ENCODE peak calls at places on chromosome 7, in six cellular contexts. G is IMR-90, A is trophoblast cell, E is H9, O is neuronal stem cell, M is H1. X is an unnamed sample.

GRCh38 chr7:91800389-91800788 is 80.1 kb downstream of the MTERF1 start:
- DNase-seq in A (no peak), G (no peak), E (no peak), M (no peak), O (no peak), X (no peak)

GRCh38 chr7:1458676-1459511 is at the start of gene MICALL2:
- DNase-seq in A (peak), E (no peak), O (no peak), G (peak), M (no peak), X (peak)

GRCh38 chr7:123916240-123916724 is 8.8 kb upstream of the SPAM1 start:
- DNase-seq in E (peak), M (peak), O (peak), A (peak), G (peak), X (peak)

GRCh38 chr7:107660381-107661080 is at the start of gene SLC26A4:
- DNase-seq in A (peak), M (no peak), E (no peak), O (peak), G (no peak), X (no peak)

GRCh38 chr7:90412458-90413184 is 9.4 kb downstream of the CLDN12 start:
- DNase-seq in E (peak), M (no peak), G (no peak), A (peak), O (no peak), X (no peak)

GRCh38 chr7:82050792-82051191 is 280.9 kb upstream of the HGF start:
- DNase-seq in G (peak), M (no peak), E (no peak), O (no peak), A (peak), X (peak)

GRCh38 chr7:43921423-43921822 is 4.8 kb upstream of the UBE2D4 start:
- DNase-seq in O (no peak), E (no peak), M (no peak), G (no peak), A (no peak), X (no peak)

GRCh38 chr7:101124376-101125056 is 2.4 kb upstream of the SERPINE1 start:
- DNase-seq in M (no peak), O (no peak), G (peak), A (peak), E (no peak), X (peak)

GRCh38 chr7:85634951-85635350 is 448.1 kb upstream of the SEMA3D start:
- DNase-seq in M (no peak), A (peak), G (no peak), E (no peak), O (no peak), X (no peak)

GRCh38 chr7:72751978-72752377 is 76.0 kb downstream of the TYW1B start:
- DNase-seq in G (no peak), O (no peak), M (peak), A (no peak), E (peak), X (peak)

GRCh38 chr7:122886357-122887081 is at the start of gene CADPS2:
- DNase-seq in O (peak), M (peak), G (peak), E (peak), A (peak), X (peak)

GRCh38 chr7:100568936-100569844 is 4.5 kb downstream of the SAP25 start:
- DNase-seq in O (peak), M (peak), G (no peak), A (peak), E (peak), X (peak)

GRCh38 chr7:151761256-151761655 is 115.7 kb downstream of the PRKAG2 start:
- DNase-seq in A (peak), O (no peak), M (no peak), E (no peak), G (no peak), X (no peak)

GRCh38 chr7:40499718-40500117 is 364.9 kb downstream of the SUGCT start:
- DNase-seq in E (no peak), G (no peak), A (no peak), M (no peak), O (no peak), X (no peak)

GRCh38 chr7:64630496-64630895 is 35.4 kb upstream of the ZNF107 start:
- DNase-seq in M (no peak), G (peak), A (peak), E (no peak), O (no peak), X (no peak)

GRCh38 chr7:67105382-67105781 is 108.7 kb downstream of the TYW1 start:
- DNase-seq in O (no peak), G (peak), A (no peak), E (no peak), M (no peak), X (peak)

GRCh38 chr7:149317986-149318672 is 56.1 kb downstream of the ZNF783 start:
- DNase-seq in G (no peak), E (peak), A (peak), O (no peak), M (peak), X (no peak)

GRCh38 chr7:22942191-22942590 is 71.7 kb downstream of the HYCC1 start:
- DNase-seq in E (no peak), M (no peak), G (no peak), A (peak), O (no peak), X (no peak)

GRCh38 chr7:105786520-105786919 is 89.9 kb downstream of the ATXN7L1 start:
- DNase-seq in E (no peak), O (no peak), M (no peak), G (no peak), A (no peak), X (no peak)

GRCh38 chr7:102898532-102898859 is 14.3 kb upstream of the LRRC17 start:
- DNase-seq in G (no peak), A (no peak), E (no peak), O (no peak), M (no peak), X (no peak)

GRCh38 chr7:46764100-46764941 is 817.6 kb downstream of the TNS3 start:
- DNase-seq in A (no peak), E (no peak), G (peak), M (no peak), O (no peak), X (peak)

GRCh38 chr7:33854178-33854577 is 51.2 kb upstream of the BMPER start:
- DNase-seq in A (no peak), O (no peak), G (peak), E (no peak), M (no peak), X (peak)

DNA sequence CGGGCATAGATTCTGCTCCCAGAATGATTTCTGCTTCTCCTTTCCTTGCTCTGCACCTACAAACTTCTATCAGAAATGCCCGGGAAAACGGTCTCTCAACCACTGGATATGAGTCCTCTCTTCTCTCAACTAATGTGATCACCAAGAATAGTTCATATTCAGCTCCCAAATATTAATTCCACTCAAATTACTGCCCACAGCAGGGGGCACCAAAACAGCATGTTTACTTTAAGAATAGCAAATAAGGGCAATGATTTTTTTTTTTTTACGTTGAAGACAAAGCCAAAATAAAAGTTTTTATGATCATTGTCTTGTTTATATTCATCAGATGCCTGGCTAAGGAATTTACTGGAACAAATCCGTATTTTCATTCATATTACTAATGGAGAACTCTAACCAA is 94.9 kb upstream of the PRSS1 start:
- DNase-seq in M (no peak), A (peak), E (no peak), G (no peak), O (no peak), X (no peak)
- H4K91ac ChIP-seq in M (no peak), A (no peak), E (no peak), G (no peak), O (no peak), X (no peak)

GRCh38 chr7:19116121-19117080 is 1.0 kb downstream of the TWIST1 start:
- DNase-seq in G (peak), E (peak), A (no peak), M (no peak), O (peak), X (peak)
- H3K9ac ChIP-seq in G (peak), E (no peak), A (no peak), M (no peak), O (peak), X (peak)

GRCh38 chr7:2826806-2827205 is 17.3 kb downstream of the GNA12 start:
- DNase-seq in G (no peak), M (no peak), A (no peak), O (no peak), E (no peak), X (no peak)

GRCh38 chr7:2825595-2826227 is 18.4 kb downstream of the GNA12 start:
- DNase-seq in E (no peak), M (no peak), A (peak), G (peak), O (no peak), X (peak)

GRCh38 chr7:2823124-2823523 is 21.0 kb downstream of the GNA12 start:
- DNase-seq in A (no peak), G (no peak), O (no peak), E (no peak), M (no peak), X (no peak)

GRCh38 chr7:2824026-2824677 is 20.0 kb downstream of the GNA12 start:
- DNase-seq in M (no peak), G (no peak), A (no peak), E (no peak), O (no peak), X (no peak)

DNA sequence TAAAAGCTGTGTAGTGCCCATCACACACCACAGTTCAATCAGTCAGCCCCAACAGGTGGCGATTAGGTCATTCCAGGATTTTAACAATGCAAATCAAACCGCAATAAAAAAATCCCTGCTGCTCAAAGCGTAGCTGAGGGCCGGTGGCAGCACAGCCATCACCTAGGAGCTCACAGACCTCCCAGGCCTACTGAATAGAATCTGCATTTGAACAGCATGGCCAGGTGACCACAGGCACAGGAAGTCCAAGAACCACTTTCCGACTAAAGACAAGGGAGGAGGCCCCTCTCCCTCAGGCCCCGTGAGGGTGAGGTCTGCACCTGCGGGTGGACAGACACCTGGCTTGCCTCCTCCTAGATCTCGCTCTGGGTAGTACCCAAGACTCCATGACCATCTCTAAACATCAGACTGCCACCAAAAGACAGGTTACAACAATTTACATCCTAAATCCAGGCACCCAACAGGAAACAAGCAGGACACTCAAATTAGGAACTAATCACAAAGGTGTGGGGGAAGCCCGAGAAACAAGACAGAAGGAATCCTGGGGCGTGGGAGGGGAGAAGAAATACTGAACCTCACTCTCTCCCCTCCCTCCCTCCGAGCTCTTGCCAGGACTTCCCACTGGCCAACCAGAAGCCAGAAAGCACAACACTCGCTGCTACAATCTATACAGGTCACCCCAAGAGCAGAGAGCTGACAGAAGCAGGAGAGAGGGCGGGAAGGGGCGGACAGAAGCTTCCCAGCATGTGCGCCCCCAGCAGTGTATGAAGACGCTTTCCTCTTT is 19.2 kb downstream of the GNA12 start:
- DNase-seq in M (peak), G (peak), A (no peak), E (peak), O (no peak), X (no peak)
- H4K8ac ChIP-seq in M (no peak), G (peak), A (peak), E (no peak), O (no peak), X (peak)

DNA sequence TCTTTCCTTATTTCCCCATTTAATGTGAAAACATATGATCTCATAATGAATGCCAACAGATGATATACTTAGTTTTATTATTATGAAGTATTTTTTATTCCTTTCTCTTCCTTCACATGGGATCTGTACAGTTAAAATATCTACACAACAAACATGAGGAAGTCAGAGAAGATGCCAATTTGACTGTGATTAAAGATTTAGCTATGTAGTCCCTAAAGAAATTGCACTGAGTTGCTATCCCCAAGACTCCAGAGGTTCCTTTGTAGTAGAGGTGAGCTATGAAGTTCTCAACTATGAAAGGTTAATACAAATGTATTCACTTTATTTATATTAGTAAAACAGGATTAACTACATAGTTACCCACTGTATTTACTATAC is 60.6 kb upstream of the LRRN3 start:
- DNase-seq in E (no peak), A (no peak), M (no peak), O (no peak), G (no peak), X (no peak)
- H4K91ac ChIP-seq in E (no peak), A (no peak), M (no peak), O (no peak), G (no peak), X (no peak)

DNA sequence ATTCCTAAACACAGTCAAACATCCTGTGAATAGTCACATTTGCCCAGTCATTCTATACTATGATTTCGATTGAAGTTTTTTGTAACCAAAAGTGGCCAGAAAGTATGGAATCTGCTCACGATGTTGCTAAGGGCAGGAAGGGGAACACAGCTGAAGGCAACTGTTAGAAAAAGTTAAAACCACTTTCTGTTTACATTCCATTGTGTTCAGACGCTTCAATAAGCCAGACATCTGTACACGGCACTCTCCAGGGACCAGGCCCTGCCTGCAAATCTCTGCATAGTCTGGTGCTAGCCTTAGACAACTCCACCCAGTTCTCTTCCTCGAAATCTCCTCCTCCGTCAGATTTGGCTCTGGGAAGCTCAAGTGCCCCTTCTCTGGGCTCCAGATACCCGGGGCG is 17.0 kb upstream of the TMEM120A start:
- DNase-seq in A (peak), O (no peak), E (no peak), M (no peak), G (peak), X (peak)
- H3K9ac ChIP-seq in A (no peak), O (no peak), E (no peak), M (no peak), G (no peak), X (peak)

GRCh38 chr7:76292206-76292573 is 10.3 kb upstream of the HSPB1 start:
- DNase-seq in A (peak), M (no peak), E (no peak), O (no peak), G (no peak), X (peak)
- H4K8ac ChIP-seq in A (peak), M (no peak), E (no peak), O (no peak), G (peak), X (peak)

GRCh38 chr7:130299909-130300308 is 6.9 kb downstream of the CPA4 start:
- DNase-seq in G (no peak), A (no peak), M (no peak), E (no peak), O (no peak), X (no peak)
- H4K91ac ChIP-seq in G (peak), A (no peak), M (no peak), E (no peak), O (no peak), X (no peak)

GRCh38 chr7:20270371-20270770 is 53.2 kb upstream of the MACC1 start:
- DNase-seq in O (no peak), E (no peak), A (no peak), G (no peak), M (no peak), X (no peak)
- H3K9ac ChIP-seq in O (no peak), E (no peak), A (no peak), G (no peak), M (no peak), X (no peak)